ENCODE peak calls at places on chromosomes 1 and 21, in four cellular contexts. P is left lung, Y is MCF 10A, V is neural crest cell. M is an unnamed sample.

GRCh38 chr1:23756676-23757075 is 13.4 kb downstream of the ELOA start:
- DNase-seq in P (no peak), Y (peak; percentile 45), V (no peak), M (no peak)

GRCh38 chr1:61170328-61171238 is 88.2 kb downstream of the NFIA start:
- DNase-seq in P (no peak), Y (peak; percentile 10), V (no peak), M (no peak)

GRCh38 chr1:85818371-85818770 is 110.1 kb upstream of the ZNHIT6 start:
- DNase-seq in P (no peak), Y (no peak), V (no peak), M (no peak)

GRCh38 chr1:62092126-62092525 is 102.5 kb upstream of the L1TD1 start:
- DNase-seq in P (no peak), Y (no peak), V (no peak), M (no peak)

GRCh38 chr21:15895142-15896106 is 165.6 kb downstream of the USP25 start:
- DNase-seq in P (no peak), Y (no peak), V (no peak), M (no peak)

GRCh38 chr1:41995441-41996130 is 76.9 kb upstream of the HIVEP3 start:
- DNase-seq in P (no peak), Y (no peak), V (no peak), M (no peak)

GRCh38 chr1:89440911-89441310 is 77.1 kb downstream of the GBP6 start:
- DNase-seq in P (no peak), Y (no peak), V (no peak), M (no peak)

GRCh38 chr1:227748496-227749182 is 13.4 kb downstream of the SNAP47 start:
- DNase-seq in P (no peak), Y (no peak), V (no peak), M (no peak)

GRCh38 chr1:243956448-243956847 is 94.6 kb upstream of the ZBTB18 start:
- DNase-seq in P (no peak), Y (no peak), V (no peak), M (no peak)

GRCh38 chr1:197911857-197912696 is 5.1 kb upstream of the LHX9 start:
- DNase-seq in P (peak; percentile 79), Y (peak; percentile 38), V (no peak), M (no peak)

GRCh38 chr1:39105061-39105840 is 79.1 kb downstream of the NDUFS5 start:
- DNase-seq in P (peak; percentile 94), Y (peak; percentile 74), V (peak; percentile 58), M (no peak)

GRCh38 chr1:223486366-223486765 is 93.2 kb downstream of the CCDC185 start:
- DNase-seq in P (no peak), Y (peak; percentile 38), V (no peak), M (no peak)

GRCh38 chr1:35555601-35556477 is 1.4 kb downstream of the KIAA0319L start:
- DNase-seq in P (no peak), Y (peak; percentile 79), V (no peak), M (no peak)

DNA sequence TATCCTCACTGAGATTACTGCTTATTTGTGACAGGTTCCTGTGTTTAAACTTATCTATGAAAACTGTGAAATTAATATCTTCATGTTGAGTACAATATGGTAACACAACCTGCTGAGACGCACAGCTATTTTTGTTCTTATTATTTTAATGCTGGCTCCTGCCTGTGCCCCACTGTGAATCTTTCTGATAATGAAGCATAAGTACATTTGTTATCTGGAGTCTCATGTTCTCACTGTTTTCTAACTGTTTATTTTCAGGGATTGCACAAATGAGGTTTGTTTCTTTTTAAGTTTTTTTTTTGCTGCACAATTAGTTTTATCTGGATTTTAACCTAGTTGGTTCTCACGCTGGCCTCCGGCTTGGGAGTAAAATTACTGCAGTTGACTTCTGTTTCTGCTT is 39.9 kb upstream of the IFNAR2 start:
- DNase-seq in P (no peak), Y (no peak), V (no peak), M (no peak)
- TF ChIP-seq CTCF in P (no peak), Y (no peak), V (no peak), M (no peak)

GRCh38 chr1:79220509-79220908 is 214.0 kb upstream of the ADGRL4 start:
- DNase-seq in P (no peak), Y (no peak), V (no peak), M (no peak)

GRCh38 chr1:79215311-79215710 is 208.8 kb upstream of the ADGRL4 start:
- DNase-seq in P (no peak), Y (no peak), V (no peak), M (no peak)
- TF ChIP-seq CTCF in P (no peak), Y (no peak), V (no peak), M (no peak)

DNA sequence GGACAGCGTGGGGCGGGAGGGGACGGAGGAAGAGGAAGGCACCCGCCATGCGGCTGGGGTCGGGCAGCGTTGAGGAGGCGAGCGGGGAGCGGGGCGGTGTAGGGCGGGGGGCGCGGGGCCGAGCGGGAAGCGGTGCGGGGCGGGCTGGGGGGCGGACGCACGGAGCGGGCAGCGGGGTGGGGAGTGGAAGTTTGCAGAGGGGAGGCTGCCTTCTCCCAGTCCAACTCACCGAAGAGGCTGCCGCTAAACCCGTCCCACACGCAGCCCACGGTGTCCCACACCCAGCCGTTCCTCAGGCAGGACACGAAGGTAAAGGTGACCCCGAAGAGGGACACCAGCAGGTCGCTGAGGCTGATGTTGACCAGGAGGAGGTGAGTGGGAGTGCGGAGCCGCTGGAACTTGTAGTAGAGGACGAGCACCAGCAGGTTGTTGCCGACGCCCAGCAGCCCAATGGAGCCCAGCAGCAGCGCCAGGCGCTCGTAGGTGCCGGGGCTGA is 468 bp downstream of the CHML start:
- DNase-seq in P (peak; percentile 86), Y (peak; percentile 63), V (peak; percentile 15), M (no peak)
- TF ChIP-seq CTCF in P (no peak), Y (no peak), V (no peak), M (peak; percentile 32)

GRCh38 chr1:201544710-201545109 is 5.8 kb downstream of the NAV1 start:
- DNase-seq in P (no peak), Y (no peak), V (no peak), M (no peak)

GRCh38 chr1:201543871-201544521 is 5.1 kb downstream of the NAV1 start:
- DNase-seq in P (no peak), Y (no peak), V (no peak), M (no peak)

GRCh38 chr1:201540846-201541735 is 2.2 kb downstream of the NAV1 start:
- DNase-seq in P (no peak), Y (no peak), V (no peak), M (no peak)

GRCh38 chr1:201542166-201543045 is 3.5 kb downstream of the NAV1 start:
- DNase-seq in P (no peak), Y (no peak), V (no peak), M (no peak)

DNA sequence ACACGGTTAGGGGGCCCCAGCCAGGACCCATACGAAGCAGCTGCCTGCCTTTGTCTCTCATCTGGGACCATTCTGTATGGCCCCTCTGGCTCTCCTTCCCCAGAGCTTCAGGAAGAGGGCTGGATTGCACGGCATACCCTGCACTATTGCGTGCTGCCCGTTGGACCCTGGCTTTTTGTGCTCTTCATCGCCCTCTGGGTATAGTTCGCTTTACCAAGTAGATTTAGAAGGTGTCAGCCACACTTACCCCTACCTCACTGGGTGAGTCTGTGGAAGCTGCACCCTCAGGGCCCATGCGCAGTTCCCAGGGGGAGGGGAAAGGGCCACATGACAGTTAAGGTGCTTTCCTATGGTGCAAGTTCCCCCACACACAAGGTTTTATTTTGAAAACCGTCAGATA is 7.2 kb downstream of the NAV1 start:
- DNase-seq in P (no peak), Y (no peak), V (no peak), M (no peak)
- TF ChIP-seq CTCF in P (no peak), Y (peak; percentile 5), V (no peak), M (peak; percentile 32)

DNA sequence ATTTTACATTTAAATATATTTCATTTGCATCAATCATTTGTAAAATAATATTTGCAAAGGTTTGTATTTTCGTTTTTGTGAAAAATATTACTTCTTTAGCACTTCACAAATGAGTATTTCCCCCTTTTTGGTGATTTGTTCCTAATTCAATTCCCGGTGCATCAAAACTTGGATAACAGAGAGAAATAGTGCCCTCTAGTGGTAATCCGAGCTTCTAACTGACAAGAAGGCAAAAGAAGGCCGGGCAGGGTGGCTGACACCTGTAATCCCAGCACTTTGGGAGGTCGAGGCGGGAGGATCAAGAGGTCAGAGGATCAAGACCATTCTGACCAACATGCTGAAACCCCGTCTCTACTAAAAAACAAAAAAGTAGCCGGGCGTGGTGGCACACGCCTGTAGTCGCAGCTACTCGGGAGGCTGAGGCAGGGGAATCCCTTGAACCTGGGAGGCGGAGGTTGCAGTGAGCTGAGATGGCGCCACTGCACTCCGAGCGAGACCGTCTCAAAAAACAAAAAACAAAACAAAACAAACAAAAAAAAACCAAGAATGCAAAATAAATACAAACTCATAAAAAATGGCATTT is 137.7 kb downstream of the COL11A1 start:
- DNase-seq in P (peak; percentile 13), Y (peak; percentile 68), V (peak; percentile 7), M (no peak)
- TF ChIP-seq CTCF in P (peak; percentile 49), Y (peak; percentile 67), V (peak; percentile 80), M (peak; percentile 90)

GRCh38 chr21:38330671-38331070 is 73.9 kb downstream of the KCNJ15 start:
- DNase-seq in P (no peak), Y (no peak), V (no peak), M (no peak)

GRCh38 chr21:38333290-38334272 is 76.8 kb downstream of the KCNJ15 start:
- DNase-seq in P (no peak), Y (peak; percentile 36), V (no peak), M (no peak)

GRCh38 chr21:38340131-38340530 is 83.3 kb downstream of the KCNJ15 start:
- DNase-seq in P (no peak), Y (no peak), V (no peak), M (no peak)

GRCh38 chr21:38337793-38338192 is 81.0 kb downstream of the KCNJ15 start:
- DNase-seq in P (no peak), Y (no peak), V (no peak), M (no peak)

GRCh38 chr21:38334866-38335265 is 78.1 kb downstream of the KCNJ15 start:
- DNase-seq in P (no peak), Y (no peak), V (no peak), M (peak; percentile 56)
- TF ChIP-seq CTCF in P (no peak), Y (no peak), V (no peak), M (no peak)

GRCh38 chr1:37455516-37455915 is 18.9 kb upstream of the ZC3H12A start:
- DNase-seq in P (no peak), Y (no peak), V (no peak), M (peak; percentile 46)

GRCh38 chr1:37453647-37454046 is 20.7 kb upstream of the ZC3H12A start:
- DNase-seq in P (no peak), Y (no peak), V (no peak), M (peak; percentile 60)

GRCh38 chr1:37456614-37457013 is 17.8 kb upstream of the ZC3H12A start:
- DNase-seq in P (no peak), Y (no peak), V (no peak), M (peak; percentile 15)

GRCh38 chr1:37461698-37462436 is 12.5 kb upstream of the ZC3H12A start:
- DNase-seq in P (no peak), Y (peak; percentile 88), V (no peak), M (no peak)

GRCh38 chr1:37458551-37458950 is 15.8 kb upstream of the ZC3H12A start:
- DNase-seq in P (no peak), Y (no peak), V (no peak), M (no peak)
- TF ChIP-seq CTCF in P (no peak), Y (no peak), V (no peak), M (no peak)

GRCh38 chr1:40952744-40953315 is 26.7 kb upstream of the CTPS1 start:
- DNase-seq in P (no peak), Y (no peak), V (no peak), M (no peak)
- TF ChIP-seq CTCF in P (no peak), Y (no peak), V (no peak), M (peak; percentile 73)

M was measured in chondrocyte.